ENCODE peak calls at places on chromosomes 7 and 10, in five cellular contexts. A, K, B, Q and O are unnamed samples.

GRCh38 chr7:50956522-50957155 is 173.9 kb upstream of the GRB10 start:
- DNase-seq in A (no peak), K (no peak), B (no peak), Q (no peak), O (no peak)

GRCh38 chr10:68403701-68404100 is 3.4 kb downstream of the RUFY2 start:
- DNase-seq in A (no peak), K (peak; percentile 4), B (no peak), Q (no peak), O (no peak)

GRCh38 chr7:143385891-143386781 is 5.0 kb downstream of the ZYX start:
- DNase-seq in A (no peak), K (peak; percentile 19), B (no peak), Q (no peak), O (no peak)

GRCh38 chr10:47360419-47361040 is 12.4 kb downstream of the RBP3 start:
- DNase-seq in A (no peak), K (no peak), B (no peak), Q (no peak), O (no peak)

GRCh38 chr10:86362566-86363183 is 3.9 kb downstream of the GRID1 start:
- DNase-seq in A (no peak), K (no peak), B (peak; percentile 68), Q (peak; percentile 90), O (no peak)

GRCh38 chr7:124856299-124856888 is 73.2 kb downstream of the POT1 start:
- DNase-seq in A (peak; percentile 32), K (peak; percentile 67), B (no peak), Q (peak; percentile 67), O (peak; percentile 3)

GRCh38 chr7:88200793-88201192 is 19.0 kb downstream of the SRI start:
- DNase-seq in A (no peak), K (no peak), B (no peak), Q (peak; percentile 71), O (no peak)

GRCh38 chr7:104758504-104758903 is 255.5 kb upstream of the KMT2E start:
- DNase-seq in A (no peak), K (peak; percentile 8), B (no peak), Q (no peak), O (no peak)

GRCh38 chr10:102783541-102783930 is 39.8 kb downstream of the WBP1L start:
- DNase-seq in A (no peak), K (no peak), B (no peak), Q (no peak), O (no peak)

GRCh38 chr10:5560142-5560843 is 35.5 kb downstream of the CALML3 start:
- DNase-seq in A (no peak), K (no peak), B (no peak), Q (no peak), O (no peak)

GRCh38 chr10:101161494-101162299 is 30.6 kb downstream of the TLX1 start:
- DNase-seq in A (peak; percentile 72), K (peak; percentile 81), B (peak; percentile 91), Q (peak; percentile 95), O (peak; percentile 44)

GRCh38 chr7:27873981-27874957 is 134.3 kb downstream of the TAX1BP1 start:
- DNase-seq in A (no peak), K (peak; percentile 41), B (no peak), Q (no peak), O (peak; percentile 35)

GRCh38 chr10:7957591-7957990 is 96.9 kb upstream of the GATA3 start:
- DNase-seq in A (no peak), K (no peak), B (no peak), Q (no peak), O (no peak)

GRCh38 chr7:156012412-156012811 is 200.1 kb upstream of the SHH start:
- DNase-seq in A (no peak), K (no peak), B (no peak), Q (no peak), O (no peak)

GRCh38 chr7:99437946-99438572 is 539 bp downstream of the PTCD1 start:
- DNase-seq in A (no peak), K (peak; percentile 41), B (no peak), Q (no peak), O (no peak)

GRCh38 chr10:108956149-108956548 is 967.2 kb downstream of the XPNPEP1 start:
- DNase-seq in A (no peak), K (peak; percentile 35), B (no peak), Q (no peak), O (no peak)

GRCh38 chr7:80372415-80372814 is 139.4 kb downstream of the GNAT3 start:
- DNase-seq in A (no peak), K (peak; percentile 42), B (no peak), Q (peak; percentile 4), O (no peak)

GRCh38 chr7:149724661-149725425 is 48.5 kb downstream of the ZNF467 start:
- DNase-seq in A (no peak), K (no peak), B (peak; percentile 14), Q (no peak), O (no peak)

GRCh38 chr10:75430000-75430763 is 1.2 kb upstream of the LRMDA start:
- DNase-seq in A (no peak), K (no peak), B (no peak), Q (peak; percentile 73), O (peak; percentile 49)

GRCh38 chr7:104900525-104900924 is 113.5 kb upstream of the KMT2E start:
- DNase-seq in A (no peak), K (no peak), B (no peak), Q (no peak), O (no peak)

GRCh38 chr10:125606406-125606805 is 76.6 kb downstream of the TEX36 start:
- DNase-seq in A (no peak), K (no peak), B (no peak), Q (no peak), O (no peak)

GRCh38 chr10:96416643-96417042 is 57.8 kb upstream of the OPALIN start:
- DNase-seq in A (no peak), K (no peak), B (no peak), Q (no peak), O (no peak)

GRCh38 chr7:19090526-19090925 is 26.9 kb downstream of the TWIST1 start:
- DNase-seq in A (no peak), K (peak; percentile 46), B (no peak), Q (no peak), O (no peak)

GRCh38 chr10:84996580-84996979 is 668.2 kb downstream of the CCSER2 start:
- DNase-seq in A (no peak), K (no peak), B (no peak), Q (no peak), O (no peak)

GRCh38 chr10:113945075-113945686 is 90.7 kb downstream of the NHLRC2 start:
- DNase-seq in A (peak; percentile 59), K (peak; percentile 44), B (no peak), Q (no peak), O (peak; percentile 80)

GRCh38 chr10:24652381-24652957 is 71.2 kb downstream of the ARHGAP21 start:
- DNase-seq in A (no peak), K (no peak), B (no peak), Q (no peak), O (no peak)

DNA sequence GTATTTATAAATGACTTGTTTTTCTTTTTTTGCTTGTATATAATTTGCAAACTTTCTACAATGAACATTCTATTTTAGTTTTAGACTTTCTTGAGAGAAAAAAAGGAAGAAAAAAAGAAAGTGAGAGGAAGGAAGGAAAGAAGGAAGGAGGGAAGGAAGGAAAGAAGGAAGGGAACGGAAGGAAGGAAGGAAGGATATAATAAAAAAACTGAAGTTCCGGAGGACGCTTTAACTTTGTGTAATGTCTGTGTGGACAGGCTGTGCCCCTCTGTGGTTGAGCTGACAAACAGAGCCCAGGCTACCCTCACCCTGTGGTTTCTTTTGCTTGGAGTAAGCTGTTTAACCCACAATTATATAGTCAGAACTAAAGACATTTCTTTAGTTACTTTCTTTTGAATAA is 108.7 kb downstream of the SEMA3D start:
- DNase-seq in A (no peak), K (no peak), B (no peak), Q (no peak), O (no peak)
- H2AFZ ChIP-seq in A (no peak overlapping the region), K (no peak overlapping the region), B (no peak overlapping the region), Q (no peak overlapping the region), O (no peak overlapping the region)

DNA sequence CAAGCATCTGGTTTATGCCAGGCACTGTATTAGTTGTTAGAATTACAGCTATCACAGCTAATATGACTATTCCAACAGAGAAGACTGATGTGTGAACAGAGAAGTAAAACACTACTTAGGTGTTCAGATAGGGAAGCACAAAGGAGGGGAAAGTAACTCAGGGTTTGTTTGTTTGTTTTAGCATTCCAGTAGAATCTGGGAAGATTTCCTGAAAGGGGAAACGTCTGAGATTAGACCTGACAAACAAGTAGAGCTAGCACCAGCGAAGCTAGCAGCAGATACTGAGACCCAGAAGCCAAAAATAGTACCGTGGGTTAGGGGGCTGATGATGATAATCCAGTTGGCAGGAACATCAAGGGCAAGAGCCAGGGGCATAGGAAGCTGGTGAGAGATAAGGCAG is 28.8 kb upstream of the KLHL7 start:
- DNase-seq in A (no peak), K (no peak), B (no peak), Q (no peak), O (no peak)
- H2AFZ ChIP-seq in A (no peak overlapping the region), K (no peak overlapping the region), B (no peak overlapping the region), Q (peak overlapping the region; percentile 3), O (peak overlapping the region; percentile 30)

GRCh38 chr7:22255834-22256233 is 101.1 kb downstream of the RAPGEF5 start:
- DNase-seq in A (no peak), K (no peak), B (no peak), Q (peak; percentile 21), O (no peak)
- H2AFZ ChIP-seq in A (no peak overlapping the region), K (no peak overlapping the region), B (no peak overlapping the region), Q (no peak overlapping the region), O (no peak overlapping the region)

GRCh38 chr7:75916259-75916658 is 1.3 kb downstream of the POR start:
- DNase-seq in A (no peak), K (no peak), B (no peak), Q (no peak), O (no peak)

GRCh38 chr7:75913437-75913836 is 1.5 kb upstream of the POR start:
- DNase-seq in A (no peak), K (no peak), B (no peak), Q (no peak), O (no peak)

GRCh38 chr7:75915416-75916156 is 631 bp downstream of the POR start:
- DNase-seq in A (no peak), K (peak; percentile 55), B (no peak), Q (peak; percentile 64), O (no peak)

GRCh38 chr7:75914169-75914654 is 743 bp upstream of the POR start:
- DNase-seq in A (no peak), K (no peak), B (peak; percentile 38), Q (peak; percentile 30), O (no peak)

GRCh38 chr7:75914655-75915415 is at the start of gene POR:
- DNase-seq in A (peak; percentile 83), K (peak; percentile 94), B (peak; percentile 95), Q (peak; percentile 92), O (peak; percentile 75)
- H2AFZ ChIP-seq in A (no peak within 1 kb of the TSS), K (peak within 1 kb of the TSS; percentile 97), B (no peak within 1 kb of the TSS), Q (peak within 1 kb of the TSS; percentile 87), O (peak within 1 kb of the TSS; percentile 82)

GRCh38 chr10:88280518-88280917 is 302.6 kb downstream of the RNLS start:
- DNase-seq in A (no peak), K (no peak), B (no peak), Q (no peak), O (no peak)

GRCh38 chr10:88278912-88279311 is 304.2 kb downstream of the RNLS start:
- DNase-seq in A (no peak), K (no peak), B (no peak), Q (no peak), O (no peak)

GRCh38 chr10:88282876-88283275 is 300.2 kb downstream of the RNLS start:
- DNase-seq in A (no peak), K (peak; percentile 30), B (no peak), Q (no peak), O (no peak)

GRCh38 chr10:88286030-88286429 is 297.1 kb downstream of the RNLS start:
- DNase-seq in A (no peak), K (no peak), B (no peak), Q (no peak), O (no peak)

GRCh38 chr10:88281592-88282268 is 301.4 kb downstream of the RNLS start:
- DNase-seq in A (no peak), K (peak; percentile 80), B (no peak), Q (no peak), O (no peak)
- H2AFZ ChIP-seq in A (no peak overlapping the region), K (peak overlapping the region; percentile 48), B (no peak overlapping the region), Q (no peak overlapping the region), O (no peak overlapping the region)